ENCODE peak calls at places on chromosomes 16 and 17, in ten cellular contexts. E is activated T-cell treated with anti-CD3 and anti-CD28 coated beads, Interleukin-2, amount 50 U/mL, for 24 hours; Z is T-helper 2 cell treated with Interferon-gamma antibody and Interleukin-4, amounts not matched to agents 5 μg/mL and 100 μg/mL, for 36 hours; N is psoas muscle; L is BJ; B is stimulated activated CD4-positive, alpha-beta T cell treated with anti-CD3 and anti-CD28 coated beads, Interleukin-15, amount 100 ng/mL, for 1 hour; R is CD8-positive, alpha-beta memory T cell; X is C1 segment of cervical spinal cord; V is body of pancreas; K is AG08396. I is an unnamed sample.
A peak's percentile ranks its signal among the peaks of the same experiment; 100 is the strongest.

GRCh38 chr17:7383742-7384488 is 3.0 kb downstream of the TNK1 start:
- DNase-seq in E (peak; percentile 91), Z (peak; percentile 72), N (peak; percentile 52), L (no peak), B (peak; percentile 61), R (peak; percentile 86), X (no peak), V (no peak), K (peak; percentile 77), I (no peak)

GRCh38 chr16:11123666-11124065 is 132.3 kb downstream of the SOCS1 start:
- DNase-seq in E (no peak), Z (no peak), N (no peak), L (no peak), B (no peak), R (no peak), X (no peak), V (no peak), K (no peak), I (no peak)

GRCh38 chr16:66639091-66639885 is 34.8 kb downstream of the CMTM3 start:
- DNase-seq in E (no peak), Z (no peak), N (no peak), L (no peak), B (no peak), R (no peak), X (no peak), V (no peak), K (no peak), I (no peak)

GRCh38 chr17:48244121-48244711 is 136.7 kb downstream of the SNX11 start:
- DNase-seq in E (no peak), Z (no peak), N (no peak), L (peak; percentile 20), B (no peak), R (no peak), X (no peak), V (no peak), K (no peak), I (no peak)

GRCh38 chr17:52885882-52886281 is 727.4 kb upstream of the CA10 start:
- DNase-seq in E (no peak), Z (no peak), N (no peak), L (no peak), B (no peak), R (no peak), X (no peak), V (no peak), K (no peak), I (no peak)

GRCh38 chr17:34711646-34712045 is 132.3 kb downstream of the TMEM132E start:
- DNase-seq in E (no peak), Z (no peak), N (no peak), L (no peak), B (no peak), R (no peak), X (no peak), V (no peak), K (no peak), I (no peak)

GRCh38 chr16:15552507-15552906 is 90.4 kb downstream of the MARF1 start:
- DNase-seq in E (no peak), Z (peak; percentile 6), N (no peak), L (no peak), B (no peak), R (no peak), X (no peak), V (no peak), K (no peak), I (no peak)

GRCh38 chr17:55089955-55090573 is 121.5 kb downstream of the STXBP4 start:
- DNase-seq in E (peak; percentile 36), Z (peak; percentile 55), N (no peak), L (no peak), B (no peak), R (peak; percentile 61), X (no peak), V (no peak), K (no peak), I (no peak)

GRCh38 chr17:824372-824771 is 42.2 kb downstream of the MRM3 start:
- DNase-seq in E (no peak), Z (no peak), N (no peak), L (no peak), B (no peak), R (no peak), X (no peak), V (no peak), K (no peak), I (no peak)

GRCh38 chr16:46728804-46729203 is 19.3 kb downstream of the MYLK3 start:
- DNase-seq in E (no peak), Z (no peak), N (no peak), L (no peak), B (no peak), R (no peak), X (no peak), V (no peak), K (no peak), I (no peak)

GRCh38 chr16:14454391-14454790 is 175.7 kb downstream of the PARN start:
- DNase-seq in E (no peak), Z (no peak), N (no peak), L (no peak), B (no peak), R (no peak), X (no peak), V (no peak), K (peak; percentile 12), I (no peak)

GRCh38 chr16:10937068-10937859 is 5.0 kb downstream of the DEXI start:
- DNase-seq in E (no peak), Z (no peak), N (no peak), L (no peak), B (no peak), R (no peak), X (no peak), V (peak; percentile 44), K (no peak), I (no peak)

GRCh38 chr16:31696968-31697743 is 169.5 kb downstream of the AHSP start:
- DNase-seq in E (no peak), Z (no peak), N (no peak), L (no peak), B (no peak), R (no peak), X (no peak), V (no peak), K (peak; percentile 71), I (no peak)

GRCh38 chr16:55294947-55295346 is 29.1 kb upstream of the IRX6 start:
- DNase-seq in E (no peak), Z (no peak), N (peak; percentile 34), L (no peak), B (no peak), R (no peak), X (no peak), V (no peak), K (no peak), I (no peak)

GRCh38 chr17:44361292-44362055 is 2.2 kb downstream of the FAM171A2 start:
- DNase-seq in E (no peak), Z (no peak), N (no peak), L (no peak), B (no peak), R (no peak), X (no peak), V (no peak), K (no peak), I (no peak)